ENCODE peak calls at places on chromosome 7, in four cellular contexts. U, D, J and X are unnamed samples.
A peak's percentile ranks its signal among the peaks of the same experiment; 100 is the strongest.

GRCh38 chr7:2141656-2142055 is 91.1 kb downstream of the MAD1L1 start:
- DNase-seq in U (no peak), D (no peak), J (no peak), X (no peak)

GRCh38 chr7:128939075-128939860 is 1.5 kb downstream of the IRF5 start:
- DNase-seq in U (no peak), D (no peak), J (peak; percentile 35), X (no peak)

GRCh38 chr7:91556956-91557650 is 292.9 kb downstream of the FZD1 start:
- DNase-seq in U (no peak), D (no peak), J (no peak), X (no peak)

GRCh38 chr7:147296986-147297385 is 1180.4 kb downstream of the CNTNAP2 start:
- DNase-seq in U (no peak), D (no peak), J (no peak), X (no peak)

GRCh38 chr7:47653550-47654351 is 71.8 kb upstream of the TNS3 start:
- DNase-seq in U (no peak), D (no peak), J (peak; percentile 53), X (no peak)

GRCh38 chr7:24820730-24821044 is 63.4 kb upstream of the GSDME start:
- DNase-seq in U (no peak), D (no peak), J (no peak), X (no peak)

GRCh38 chr7:135930565-135931423 is 46.4 kb downstream of the MTPN start:
- DNase-seq in U (no peak), D (no peak), J (peak; percentile 36), X (no peak)

GRCh38 chr7:142587578-142588191 is 161.6 kb upstream of the PRSS1 start:
- DNase-seq in U (peak; percentile 70), D (no peak), J (peak; percentile 31), X (no peak)

GRCh38 chr7:28840515-28841125 is 117.5 kb downstream of the TRIL start:
- DNase-seq in U (peak; percentile 11), D (no peak), J (peak; percentile 50), X (no peak)

GRCh38 chr7:6917258-6917657 is 91.2 kb upstream of the CCZ1B start:
- DNase-seq in U (no peak), D (no peak), J (peak; percentile 42), X (no peak)

GRCh38 chr7:68725843-68726242 is 872.4 kb upstream of the AUTS2 start:
- DNase-seq in U (no peak), D (no peak), J (no peak), X (no peak)

GRCh38 chr7:77313876-77314480 is 102.2 kb downstream of the GSAP start:
- DNase-seq in U (no peak), D (no peak), J (no peak), X (no peak)

GRCh38 chr7:77930496-77930895 is 131.9 kb downstream of the PHTF2 start:
- DNase-seq in U (no peak), D (no peak), J (no peak), X (no peak)

GRCh38 chr7:77184990-77185389 is 14.6 kb downstream of the FGL2 start:
- DNase-seq in U (no peak), D (no peak), J (no peak), X (no peak)

GRCh38 chr7:123797673-123798526 is 47.1 kb upstream of the HYAL4 start:
- DNase-seq in U (peak; percentile 27), D (no peak), J (peak; percentile 40), X (no peak)

GRCh38 chr7:31027161-31027965 is 24.7 kb upstream of the ADCYAP1R1 start:
- DNase-seq in U (no peak), D (peak; percentile 56), J (peak; percentile 79), X (no peak)

GRCh38 chr7:105674200-105675030 is 93.1 kb upstream of the EFCAB10 start:
- DNase-seq in U (no peak), D (no peak), J (no peak), X (no peak)

GRCh38 chr7:51064688-51065087 is 251.9 kb downstream of the COBL start:
- DNase-seq in U (no peak), D (no peak), J (no peak), X (no peak)

DNA sequence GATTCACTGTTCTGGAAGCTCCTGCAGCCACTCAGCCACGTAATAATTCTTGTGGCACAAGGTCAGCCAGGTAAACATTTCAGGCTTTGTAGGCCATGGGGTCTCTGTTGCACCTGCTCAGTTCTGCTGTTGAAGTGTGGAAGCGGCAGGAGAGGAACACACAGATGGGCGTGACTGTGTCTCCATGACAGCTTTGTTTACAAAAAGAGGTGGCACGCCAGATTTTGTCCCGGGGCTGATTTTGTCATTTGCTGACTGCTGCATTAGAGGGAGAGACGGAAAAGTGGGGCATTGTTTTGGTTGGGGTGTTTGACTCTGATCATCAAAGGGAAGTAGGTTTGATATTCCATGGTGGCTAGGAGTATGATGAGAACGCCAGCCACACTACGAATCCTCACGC is 103.1 kb downstream of the PRKAG2 start:
- DNase-seq in U (no peak), D (no peak), J (no peak), X (no peak)
- TF ChIP-seq TEAD4 in U (no peak), D (no peak), J (no peak), X (no peak)

GRCh38 chr7:41867639-41868038 is 164.7 kb upstream of the INHBA start:
- DNase-seq in U (no peak), D (no peak), J (no peak), X (no peak)
- TF ChIP-seq TEAD4 in U (no peak), D (no peak), J (no peak), X (no peak)

GRCh38 chr7:130593033-130593432 is 75.5 kb downstream of the COPG2 start:
- DNase-seq in U (no peak), D (no peak), J (no peak), X (no peak)

GRCh38 chr7:130598056-130598455 is 70.5 kb downstream of the COPG2 start:
- DNase-seq in U (no peak), D (no peak), J (no peak), X (no peak)

GRCh38 chr7:130595986-130596385 is 72.6 kb downstream of the COPG2 start:
- DNase-seq in U (no peak), D (no peak), J (no peak), X (no peak)
- TF ChIP-seq TEAD4 in U (no peak), D (no peak), J (no peak), X (no peak)

DNA sequence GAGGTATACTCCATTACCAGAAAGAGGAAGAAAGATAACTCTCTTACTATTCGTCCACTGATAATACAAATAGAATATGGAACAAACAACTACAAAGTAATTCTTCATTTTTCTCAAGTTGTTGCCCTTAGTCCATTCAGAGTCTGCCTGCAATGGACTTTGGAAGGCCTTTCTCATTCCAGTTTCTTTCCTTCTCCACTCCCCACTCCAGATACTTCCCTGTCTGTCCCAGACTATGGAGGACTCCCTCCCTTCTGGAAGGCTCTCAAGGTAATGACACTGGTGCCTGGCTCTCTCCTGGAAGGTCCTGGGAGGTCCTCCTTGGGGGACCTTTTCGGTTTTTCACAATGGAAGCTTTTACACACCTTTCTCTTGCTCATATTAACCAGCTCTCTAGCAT is 167.8 kb downstream of the SDHAF3 start:
- DNase-seq in U (no peak), D (no peak), J (no peak), X (no peak)
- TF ChIP-seq TEAD4 in U (no peak), D (no peak), J (no peak), X (no peak)

DNA sequence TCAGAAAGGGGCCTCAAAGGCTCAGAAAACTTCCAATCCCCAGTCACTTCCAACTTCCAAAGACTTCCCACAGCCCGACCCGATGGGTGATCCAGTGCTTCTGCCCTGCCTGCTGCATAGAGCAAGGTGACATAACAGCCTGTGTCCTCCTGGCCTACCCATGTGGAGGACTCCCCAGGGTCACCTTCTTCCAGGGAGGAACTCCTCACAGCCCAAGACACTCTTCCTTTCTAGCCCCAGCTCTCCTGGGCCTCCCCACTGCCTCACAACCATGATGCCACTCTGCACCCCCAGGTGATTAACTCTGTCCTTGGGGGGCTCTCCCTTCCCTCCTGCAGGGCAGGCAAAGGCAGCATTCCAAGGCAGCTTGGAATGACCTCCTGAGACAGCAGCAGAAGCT is 158.4 kb upstream of the PDE1C start:
- DNase-seq in U (no peak), D (no peak), J (no peak), X (peak; percentile 35)
- TF ChIP-seq TEAD4 in U (no peak), D (no peak), J (no peak), X (no peak)

DNA sequence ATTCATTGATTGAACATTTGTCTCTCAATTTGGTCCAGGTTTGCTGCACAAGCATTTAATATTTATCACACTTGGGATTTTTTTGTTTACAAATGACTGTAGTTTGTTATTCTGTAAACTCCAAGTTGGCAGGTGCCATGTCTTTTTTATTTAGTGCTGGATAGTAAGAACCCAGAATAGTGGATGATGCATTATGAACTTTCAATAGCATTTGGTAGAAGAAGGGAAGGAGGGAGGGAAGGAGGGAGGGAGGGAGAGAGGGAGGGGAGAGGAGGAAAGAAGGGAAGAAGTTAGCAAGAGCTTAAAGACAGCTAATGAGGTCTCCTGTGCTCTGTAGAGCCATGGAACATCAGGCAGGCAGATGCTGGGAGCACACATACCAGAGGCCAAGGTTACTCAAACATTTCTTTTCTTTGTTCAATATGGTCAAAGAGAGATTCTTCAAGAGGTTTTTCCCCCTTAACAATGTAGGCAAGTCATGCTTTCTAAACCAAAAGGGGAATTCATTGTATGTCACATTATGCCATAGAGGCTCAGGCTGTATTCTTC is 25.8 kb upstream of the PDK4 start:
- DNase-seq in U (no peak), D (no peak), J (no peak), X (no peak)
- TF ChIP-seq TEAD4 in U (no peak), D (no peak), J (no peak), X (no peak)

GRCh38 chr7:38798552-38799267 is 110.3 kb downstream of the VPS41 start:
- DNase-seq in U (no peak), D (peak; percentile 70), J (no peak), X (peak; percentile 50)
- TF ChIP-seq TEAD4 in U (no peak), D (no peak), J (no peak), X (no peak)

GRCh38 chr7:432256-432655 is 87.4 kb downstream of the PDGFA start:
- DNase-seq in U (no peak), D (no peak), J (no peak), X (no peak)
- TF ChIP-seq TEAD4 in U (no peak), D (no peak), J (no peak), X (no peak)

DNA sequence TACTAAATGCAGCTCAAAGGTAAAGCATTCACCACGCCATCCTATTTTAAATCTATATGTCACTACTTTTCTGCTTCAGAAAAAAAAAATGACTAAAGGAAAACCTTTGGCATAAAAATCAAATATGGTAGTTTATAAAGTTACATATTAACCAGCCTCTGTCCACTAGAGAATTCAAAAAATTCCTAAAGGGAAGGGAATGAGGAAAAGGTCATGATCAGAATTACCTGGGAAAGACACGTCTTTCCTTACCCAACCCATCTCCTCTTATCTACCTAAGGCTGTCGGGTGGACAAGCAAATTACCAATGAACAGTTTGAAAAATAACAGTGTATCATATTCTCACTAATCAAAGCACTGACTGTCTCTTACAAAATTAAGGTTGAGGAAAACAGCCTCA is 100.7 kb upstream of the TMEM106B start:
- DNase-seq in U (no peak), D (no peak), J (no peak), X (no peak)
- TF ChIP-seq TEAD4 in U (no peak), D (no peak), J (no peak), X (no peak)

GRCh38 chr7:74343281-74344127 is 54.3 kb downstream of the CLIP2 start:
- DNase-seq in U (peak; percentile 50), D (no peak), J (no peak), X (no peak)
- TF ChIP-seq TEAD4 in U (no peak), D (no peak), J (no peak), X (no peak)